ENCODE peak calls at places on chromosomes 5 and 9, in eight cellular contexts. V is activated naive CD8-positive, alpha-beta T cell treated with anti-CD3 and anti-CD28 coated beads for 36 hours; Z is AG04450; F is HT1080; G is A549; H is cardiac muscle cell; D is endodermal cell; C is B cell. A is an unnamed sample.

GRCh38 chr9:73081979-73082657 is 69.5 kb upstream of the ANXA1 start:
- DNase-seq in V (no peak), Z (no peak), F (peak), G (peak), H (peak), D (no peak), C (no peak), A (peak)

GRCh38 chr9:96061293-96061987 is 185.9 kb downstream of the ERCC6L2 start:
- DNase-seq in V (peak), Z (no peak), F (peak), G (peak), H (peak), D (peak), C (no peak), A (peak)

GRCh38 chr5:36777105-36777757 is 99.3 kb upstream of the NIPBL start:
- DNase-seq in V (no peak), Z (peak), F (peak), G (peak), H (peak), D (peak), C (no peak), A (peak)

GRCh38 chr9:121860744-121861143 is 209.3 kb downstream of the DAB2IP start:
- DNase-seq in V (no peak), Z (peak), F (no peak), G (no peak), H (peak), D (no peak), C (no peak), A (no peak)

GRCh38 chr5:99553411-99553810 is 624.6 kb upstream of the CHD1 start:
- DNase-seq in V (no peak), Z (no peak), F (no peak), G (no peak), H (no peak), D (no peak), C (no peak), A (no peak)

GRCh38 chr5:151123897-151124751 is 33.5 kb downstream of the ANXA6 start:
- DNase-seq in V (peak), Z (no peak), F (no peak), G (peak), H (peak), D (no peak), C (peak), A (no peak)

GRCh38 chr5:122937914-122938313 is 92.5 kb downstream of the SNX24 start:
- DNase-seq in V (no peak), Z (no peak), F (no peak), G (no peak), H (peak), D (peak), C (no peak), A (no peak)

GRCh38 chr5:105817906-105818305 is 1852.8 kb downstream of the EFNA5 start:
- DNase-seq in V (no peak), Z (no peak), F (no peak), G (no peak), H (no peak), D (no peak), C (no peak), A (no peak)

GRCh38 chr9:118568704-118569103 is 800.5 kb downstream of the BRINP1 start:
- DNase-seq in V (no peak), Z (no peak), F (no peak), G (no peak), H (no peak), D (no peak), C (no peak), A (no peak)

GRCh38 chr5:172602712-172603289 is 38.3 kb upstream of the NEURL1B start:
- DNase-seq in V (no peak), Z (no peak), F (no peak), G (no peak), H (peak), D (peak), C (no peak), A (no peak)

GRCh38 chr5:1416856-1417469 is 28.3 kb downstream of the SLC6A3 start:
- DNase-seq in V (no peak), Z (no peak), F (no peak), G (no peak), H (no peak), D (no peak), C (no peak), A (no peak)

GRCh38 chr9:7273575-7273974 is 515.8 kb downstream of the KDM4C start:
- DNase-seq in V (no peak), Z (peak), F (peak), G (no peak), H (peak), D (no peak), C (no peak), A (peak)

GRCh38 chr9:109164040-109164439 is 3.0 kb downstream of the FRRS1L start:
- DNase-seq in V (no peak), Z (no peak), F (no peak), G (no peak), H (no peak), D (no peak), C (no peak), A (no peak)

GRCh38 chr9:99327667-99328066 is 105.6 kb downstream of the SEC61B start:
- DNase-seq in V (no peak), Z (no peak), F (no peak), G (no peak), H (no peak), D (no peak), C (no peak), A (no peak)

GRCh38 chr5:6372251-6373080 is 5.9 kb downstream of the MED10 start:
- DNase-seq in V (no peak), Z (no peak), F (no peak), G (no peak), H (no peak), D (peak), C (peak), A (no peak)

GRCh38 chr9:109904666-109905065 is 124.7 kb downstream of the PALM2AKAP2 start:
- DNase-seq in V (no peak), Z (no peak), F (no peak), G (no peak), H (no peak), D (peak), C (no peak), A (no peak)

GRCh38 chr9:134626141-134626423 is 15.5 kb upstream of the COL5A1 start:
- DNase-seq in V (no peak), Z (no peak), F (no peak), G (no peak), H (no peak), D (peak), C (no peak), A (no peak)

GRCh38 chr9:104774831-104775573 is 11.1 kb downstream of the NIPSNAP3B start:
- DNase-seq in V (no peak), Z (no peak), F (no peak), G (no peak), H (peak), D (no peak), C (peak), A (no peak)

GRCh38 chr9:35114921-35115341 is 731 bp downstream of the ATOSB start:
- DNase-seq in V (peak), Z (no peak), F (peak), G (no peak), H (peak), D (peak), C (no peak), A (peak)

GRCh38 chr5:111022301-111022700 is 49.2 kb upstream of the TSLP start:
- DNase-seq in V (no peak), Z (no peak), F (no peak), G (no peak), H (no peak), D (no peak), C (no peak), A (no peak)

GRCh38 chr5:167720676-167721260 is 570.7 kb upstream of the WWC1 start:
- DNase-seq in V (no peak), Z (peak), F (no peak), G (no peak), H (no peak), D (no peak), C (no peak), A (no peak)

GRCh38 chr9:29212590-29213373 is 1639.5 kb upstream of the C9orf72 start:
- DNase-seq in V (no peak), Z (no peak), F (peak), G (peak), H (no peak), D (peak), C (no peak), A (peak)

GRCh38 chr5:137727623-137728022 is 8.3 kb downstream of the KLHL3 start:
- DNase-seq in V (no peak), Z (no peak), F (no peak), G (no peak), H (no peak), D (peak), C (no peak), A (no peak)

GRCh38 chr5:150499437-150499956 is 8.4 kb upstream of the NDST1 start:
- DNase-seq in V (no peak), Z (no peak), F (no peak), G (no peak), H (no peak), D (peak), C (no peak), A (no peak)

GRCh38 chr5:66945389-66946349 is 250.9 kb downstream of the CD180 start:
- DNase-seq in V (peak), Z (no peak), F (peak), G (no peak), H (no peak), D (peak), C (no peak), A (no peak)

GRCh38 chr9:112705773-112706427 is 12.0 kb downstream of the INIP start:
- DNase-seq in V (no peak), Z (no peak), F (no peak), G (no peak), H (peak), D (peak), C (no peak), A (no peak)

GRCh38 chr9:136705564-136705963 is 6.8 kb upstream of the DIPK1B start:
- DNase-seq in V (no peak), Z (no peak), F (no peak), G (no peak), H (no peak), D (no peak), C (no peak), A (no peak)

GRCh38 chr9:37464426-37465248 is 613 bp downstream of the ZBTB5 start:
- DNase-seq in V (peak), Z (no peak), F (no peak), G (peak), H (peak), D (no peak), C (peak), A (peak)

GRCh38 chr5:2757563-2758311 is 6.3 kb upstream of the IRX2 start:
- DNase-seq in V (no peak), Z (no peak), F (peak), G (no peak), H (peak), D (peak), C (no peak), A (no peak)

GRCh38 chr5:1557114-1557873 is 33.5 kb upstream of the LPCAT1 start:
- DNase-seq in V (no peak), Z (no peak), F (no peak), G (no peak), H (no peak), D (no peak), C (no peak), A (no peak)

GRCh38 chr5:139698461-139699146 is 50.5 kb downstream of the CXXC5 start:
- DNase-seq in V (no peak), Z (peak), F (peak), G (no peak), H (peak), D (peak), C (peak), A (peak)

A was measured in COLO829.